ENCODE peak calls at places on chromosomes 3 and 15, in six cellular contexts. V is renal cortical epithelial cell, Q is fibroblast of mammary gland, X is Calu3, W is epithelial cell of esophagus, L is GM18507. M is an unnamed sample.
A peak's percentile ranks its signal among the peaks of the same experiment; 100 is the strongest.

GRCh38 chr3:132785292-132785691 is 63.1 kb upstream of the NPHP3 start:
- DNase-seq in L (no peak), V (no peak), Q (peak; percentile 52), X (no peak), W (no peak), M (no peak)

GRCh38 chr15:100120111-100120510 is 221.7 kb downstream of the ADAMTS17 start:
- DNase-seq in L (no peak), X (no peak), V (no peak), Q (no peak), W (no peak), M (peak; percentile 54)

GRCh38 chr15:77455696-77456293 is 35.1 kb downstream of the HMG20A start:
- DNase-seq in L (no peak), Q (peak; percentile 94), W (no peak), V (peak; percentile 70), X (no peak), M (no peak)

GRCh38 chr3:38575279-38575843 is 74.1 kb downstream of the SCN5A start:
- DNase-seq in X (no peak), V (no peak), L (no peak), W (no peak), Q (no peak), M (no peak)

GRCh38 chr3:125512135-125512920 is 7.7 kb downstream of the SNX4 start:
- DNase-seq in X (no peak), V (no peak), Q (peak; percentile 41), W (peak; percentile 80), L (no peak), M (no peak)

GRCh38 chr3:22485943-22486342 is 717.2 kb upstream of the UBE2E2 start:
- DNase-seq in W (no peak), Q (no peak), L (no peak), X (no peak), V (no peak), M (peak; percentile 3)

GRCh38 chr3:58383904-58384303 is 49.7 kb downstream of the PDHB start:
- DNase-seq in Q (peak; percentile 99), V (peak; percentile 100), W (peak; percentile 97), X (peak; percentile 55), L (no peak), M (peak; percentile 23)

GRCh38 chr3:138824114-138824506 is 10.6 kb downstream of the PIK3CB start:
- DNase-seq in X (no peak), Q (no peak), V (peak; percentile 46), W (no peak), L (no peak), M (no peak)

M was measured in NB4.